ENCODE peak calls at places on chromosomes 11 and 22, in five cellular contexts. L is AG09309, Y is AG04450, G is fibroblast of pulmonary artery, D is choroid plexus epithelial cell. A is an unnamed sample.

GRCh38 chr22:22366478-22366988 is 121.9 kb downstream of the VPREB1 start:
- DNase-seq in L (no peak), Y (no peak), G (no peak), D (no peak), A (no peak)

GRCh38 chr11:64619811-64620285 is 28.8 kb downstream of the SLC22A12 start:
- DNase-seq in L (no peak), Y (peak), G (peak), D (peak), A (no peak)

GRCh38 chr11:118790357-118791014 is 478 bp downstream of the DDX6 start:
- DNase-seq in L (peak), Y (no peak), G (peak), D (peak), A (no peak)

GRCh38 chr11:5712507-5712906 is 22.9 kb downstream of the TRIM22 start:
- DNase-seq in L (no peak), Y (no peak), G (peak), D (peak), A (no peak)

GRCh38 chr11:118370774-118371173 is 11.4 kb downstream of the UBE4A start:
- DNase-seq in L (no peak), Y (no peak), G (no peak), D (no peak), A (no peak)

GRCh38 chr11:10807629-10808552 is 835 bp downstream of the EIF4G2 start:
- DNase-seq in L (no peak), Y (no peak), G (peak), D (peak), A (no peak)

GRCh38 chr11:72848846-72849466 is 34.7 kb downstream of the ATG16L2 start:
- DNase-seq in L (no peak), Y (no peak), G (peak), D (peak), A (no peak)

GRCh38 chr11:45158891-45159605 is 12.6 kb downstream of the PRDM11 start:
- DNase-seq in L (no peak), Y (no peak), G (no peak), D (no peak), A (no peak)

GRCh38 chr11:24082241-24082640 is 414.6 kb upstream of the LUZP2 start:
- DNase-seq in L (no peak), Y (peak), G (no peak), D (no peak), A (no peak)

GRCh38 chr22:50014655-50015401 is 2.3 kb upstream of the IL17REL start:
- DNase-seq in L (no peak), Y (no peak), G (no peak), D (no peak), A (no peak)

GRCh38 chr11:134951305-134951700 is 539.3 kb upstream of the B3GAT1 start:
- DNase-seq in L (peak), Y (peak), G (peak), D (peak), A (peak)

GRCh38 chr22:47632646-47633045 is 870.2 kb downstream of the TBC1D22A start:
- DNase-seq in L (no peak), Y (no peak), G (no peak), D (no peak), A (no peak)

GRCh38 chr22:50102946-50103345 is 13.1 kb downstream of the MOV10L1 start:
- DNase-seq in L (no peak), Y (no peak), G (no peak), D (no peak), A (no peak)

GRCh38 chr11:19080579-19080993 is 20.1 kb upstream of the MRGPRX2 start:
- DNase-seq in L (peak), Y (no peak), G (peak), D (peak), A (peak)

GRCh38 chr11:23226331-23226909 is 366.1 kb upstream of the CCDC179 start:
- DNase-seq in L (no peak), Y (peak), G (peak), D (peak), A (no peak)

GRCh38 chr11:117180020-117180419 is 1.5 kb downstream of the SIDT2 start:
- DNase-seq in L (no peak), Y (no peak), G (no peak), D (peak), A (peak)

GRCh38 chr11:67252831-67253239 is 13.4 kb upstream of the GRK2 start:
- DNase-seq in L (no peak), Y (no peak), G (peak), D (peak), A (no peak)

GRCh38 chr22:45842141-45842831 is 134.7 kb downstream of the WNT7B start:
- DNase-seq in L (peak), Y (peak), G (peak), D (peak), A (peak)

GRCh38 chr11:123173040-123173855 is 21.8 kb downstream of the CLMP start:
- DNase-seq in L (peak), Y (peak), G (peak), D (peak), A (peak)

GRCh38 chr22:36383110-36383581 is 4.6 kb downstream of the MYH9 start:
- DNase-seq in L (no peak), Y (peak), G (peak), D (peak), A (peak)

GRCh38 chr11:8201524-8202365 is 32.9 kb upstream of the RIC3 start:
- DNase-seq in L (no peak), Y (no peak), G (no peak), D (no peak), A (no peak)

GRCh38 chr11:118592616-118593367 is 14.6 kb upstream of the PHLDB1 start:
- DNase-seq in L (no peak), Y (no peak), G (no peak), D (no peak), A (no peak)

GRCh38 chr11:92136792-92137191 is 87.8 kb upstream of the FAT3 start:
- DNase-seq in L (no peak), Y (no peak), G (no peak), D (no peak), A (no peak)

GRCh38 chr11:130571947-130572584 is 123.6 kb downstream of the ADAMTS15 start:
- DNase-seq in L (no peak), Y (no peak), G (no peak), D (no peak), A (no peak)

GRCh38 chr11:7522106-7522505 is 8.3 kb downstream of the PPFIBP2 start:
- DNase-seq in L (no peak), Y (no peak), G (no peak), D (no peak), A (no peak)

GRCh38 chr11:114154271-114155047 is 94.9 kb downstream of the ZBTB16 start:
- DNase-seq in L (peak), Y (no peak), G (peak), D (peak), A (no peak)

GRCh38 chr11:96211433-96211832 is 131.6 kb downstream of the MAML2 start:
- DNase-seq in L (no peak), Y (no peak), G (no peak), D (no peak), A (no peak)

GRCh38 chr11:92131289-92131890 is 93.2 kb upstream of the FAT3 start:
- DNase-seq in L (peak), Y (no peak), G (peak), D (peak), A (no peak)

GRCh38 chr11:59698506-59698905 is 15.1 kb downstream of the OR10V1 start:
- DNase-seq in L (no peak), Y (no peak), G (peak), D (peak), A (no peak)

GRCh38 chr11:6623391-6624363 is 4.5 kb upstream of the TPP1 start:
- DNase-seq in L (no peak), Y (no peak), G (no peak), D (no peak), A (no peak)

GRCh38 chr22:19184276-19184997 is 5.9 kb upstream of the SLC25A1 start:
- DNase-seq in L (no peak), Y (no peak), G (no peak), D (no peak), A (no peak)

GRCh38 chr11:57487920-57488319 is 27.6 kb downstream of the SLC43A1 start:
- DNase-seq in L (no peak), Y (no peak), G (no peak), D (no peak), A (no peak)

GRCh38 chr11:111402411-111402810 is 23.3 kb upstream of the POU2AF1 start:
- DNase-seq in L (no peak), Y (no peak), G (no peak), D (no peak), A (no peak)

GRCh38 chr11:4134844-4135243 is 40.2 kb downstream of the RRM1 start:
- DNase-seq in L (peak), Y (peak), G (peak), D (peak), A (peak)

GRCh38 chr22:31350410-31350863 is 4.3 kb upstream of the PATZ1 start:
- DNase-seq in L (no peak), Y (no peak), G (peak), D (peak), A (no peak)

GRCh38 chr11:46697303-46697702 is 3.1 kb downstream of the ARHGAP1 start:
- DNase-seq in L (no peak), Y (no peak), G (peak), D (peak), A (no peak)

DNA sequence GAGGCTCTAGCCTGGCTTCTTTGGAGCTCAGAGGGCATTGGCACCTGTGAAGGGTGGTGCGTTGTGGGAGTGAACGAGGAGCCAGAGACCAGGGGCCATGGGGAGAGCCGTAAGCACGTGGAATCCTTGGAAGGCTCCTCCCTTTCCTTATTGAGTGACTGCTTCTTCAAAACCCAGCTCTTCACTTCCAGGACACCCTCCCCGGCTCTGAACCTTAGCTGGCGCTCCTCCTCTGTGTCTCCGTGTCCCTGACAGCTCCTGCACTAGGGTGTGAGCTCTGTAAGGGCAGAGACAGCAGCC is 26.3 kb downstream of the POLR3H start:
- DNase-seq in L (no peak), Y (no peak), G (no peak), D (no peak), A (no peak)
- TF ChIP-seq CTCF in L (no peak), Y (no peak), G (no peak), D (no peak), A (no peak)

DNA sequence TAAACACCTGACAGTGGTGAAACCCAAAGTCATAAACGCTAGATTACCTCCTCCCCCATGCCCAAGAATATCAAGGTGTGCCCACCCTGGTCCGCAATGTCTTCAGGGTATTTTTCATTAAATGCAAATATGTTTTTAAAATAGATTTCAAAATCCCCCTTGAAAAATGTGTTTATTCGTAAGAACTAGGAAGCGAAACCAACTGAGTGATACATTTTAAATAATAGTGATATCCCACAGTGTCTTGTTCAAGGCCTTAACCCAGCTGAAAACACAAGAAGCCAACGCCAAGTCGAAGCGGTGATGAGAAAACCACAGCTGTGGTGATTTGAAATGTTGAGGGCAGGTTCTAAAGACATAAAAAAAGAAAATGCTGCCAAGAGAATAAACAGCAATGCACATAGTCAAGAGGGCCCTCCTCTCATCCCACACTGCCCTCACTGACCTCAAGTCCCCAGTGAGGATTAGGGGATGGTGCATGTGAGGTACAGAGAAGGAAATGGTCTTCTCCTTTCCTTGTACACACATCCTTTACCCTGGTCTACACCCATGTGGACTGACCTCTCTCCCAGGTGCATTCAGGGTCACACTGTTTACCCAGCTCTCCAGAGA is 25.5 kb downstream of the KCNJ1 start:
- DNase-seq in L (no peak), Y (no peak), G (no peak), D (no peak), A (no peak)
- H3K4me3 ChIP-seq in L (no peak), Y (no peak), G (no peak), D (no peak), A (no peak)

GRCh38 chr11:120272303-120272702 is 32.4 kb downstream of the POU2F3 start:
- DNase-seq in L (peak), Y (no peak), G (peak), D (no peak), A (no peak)
- TF ChIP-seq CTCF in L (no peak), Y (no peak), G (no peak), D (no peak), A (no peak)

DNA sequence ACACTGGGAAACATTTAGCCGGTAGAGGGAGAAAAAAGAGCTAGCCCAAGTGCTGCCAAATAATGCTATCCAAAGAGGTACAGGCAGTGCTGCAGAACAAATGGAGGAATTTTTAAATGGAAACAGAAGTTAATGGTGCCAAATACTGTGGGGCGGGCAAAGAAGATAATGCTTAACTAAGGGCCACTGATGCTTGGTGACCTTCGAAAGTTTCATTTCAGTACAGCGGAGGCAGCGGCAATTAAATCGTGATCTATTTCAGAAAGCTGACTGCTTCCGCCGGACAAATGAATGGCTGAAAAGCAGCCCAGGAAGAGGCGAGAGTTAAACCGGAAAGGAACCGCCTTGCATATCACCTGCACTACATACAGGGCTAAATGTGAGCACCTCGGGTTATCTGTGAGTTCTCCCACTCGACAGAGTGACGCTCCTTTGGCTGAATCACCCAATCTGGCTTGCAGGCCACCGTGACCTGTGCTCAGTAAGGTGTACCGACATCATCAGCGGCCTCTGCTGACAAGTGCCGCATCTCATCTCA is 42.1 kb downstream of the CADM1 start:
- DNase-seq in L (no peak), Y (no peak), G (no peak), D (no peak), A (no peak)
- H3K4me3 ChIP-seq in L (no peak), Y (no peak), G (no peak), D (no peak), A (no peak)

DNA sequence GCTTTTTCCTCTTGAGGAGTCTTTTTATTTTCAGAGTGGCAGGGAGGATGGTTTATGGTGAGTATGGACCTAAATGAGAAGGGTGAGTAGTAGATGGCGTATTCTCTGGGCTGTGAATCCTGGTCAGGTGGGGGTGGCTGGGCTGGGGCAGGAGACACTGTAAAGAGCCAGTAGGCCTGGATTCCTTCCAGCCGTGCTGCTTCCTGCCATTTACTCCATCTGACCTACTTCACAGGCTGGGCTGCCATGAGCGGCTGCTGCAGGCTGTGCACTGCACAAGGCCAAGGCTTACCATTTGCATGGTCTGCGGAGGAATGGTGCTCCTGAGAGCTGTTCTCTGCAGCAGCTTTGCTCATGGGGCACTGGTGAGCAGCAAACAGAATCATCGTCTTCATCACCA is 297.6 kb downstream of the KIRREL3 start:
- DNase-seq in L (no peak), Y (no peak), G (no peak), D (no peak), A (no peak)
- TF ChIP-seq CTCF in L (no peak), Y (no peak), G (no peak), D (no peak), A (no peak)

GRCh38 chr11:121347805-121348204 is 55.2 kb downstream of the SC5D start:
- DNase-seq in L (no peak), Y (no peak), G (no peak), D (no peak), A (no peak)
- H3K4me3 ChIP-seq in L (no peak), Y (no peak), G (no peak), D (no peak), A (no peak)

DNA sequence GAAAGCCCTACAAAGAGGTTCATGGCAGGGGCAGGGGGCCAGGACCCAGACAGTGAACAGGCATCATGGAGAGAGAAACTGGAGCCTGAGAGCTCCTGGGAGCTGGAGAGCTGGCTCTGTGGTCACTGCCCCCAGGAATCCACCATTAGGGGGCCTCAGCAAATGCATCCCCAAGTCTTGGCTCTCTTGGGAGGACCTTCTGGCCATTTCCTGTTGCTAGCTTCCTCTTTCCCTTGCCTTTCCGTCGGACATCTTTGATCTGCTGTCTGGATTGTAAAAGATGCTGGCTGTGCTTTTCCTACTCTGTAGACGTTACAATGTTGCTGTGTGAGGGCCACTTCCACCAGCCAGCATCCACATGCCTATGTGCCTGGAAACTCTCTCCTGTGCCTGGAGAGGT is 7.1 kb upstream of the CRYBB2 start:
- DNase-seq in L (no peak), Y (no peak), G (no peak), D (no peak), A (no peak)
- TF ChIP-seq CTCF in L (no peak), Y (no peak), G (no peak), D (no peak), A (no peak)